ENCODE peak calls at places on chromosomes 6 and 20, in ten cellular contexts. One of them, this sample, is unnamed.

GRCh38 chr20:11686900-11687543 is 230.7 kb upstream of the BTBD3 start:
- DNase-seq in activated naive CD4-positive, alpha-beta T cell treated with Interleukin-2 at 50 U/mL for 16 hours: no peak
- DNase-seq in progenitor cell of endocrine pancreas: no peak
- DNase-seq in HFFc6: no peak
- DNase-seq in germinal center: no peak
- DNase-seq in activated CD8-positive, alpha-beta memory T cell treated with anti-CD3 and anti-CD28 coated beads, Interleukin-2, amount 50 U/mL, for 48 hours: no peak
- DNase-seq in effector CD4-positive, alpha-beta T cell: no peak
- DNase-seq in Peyer's patch: no peak
- DNase-seq in endodermal cell: peak
- DNase-seq in iris pigment epithelial cell: peak
- DNase-seq in this sample: no peak

GRCh38 chr6:126701799-126702198 is 361.9 kb downstream of the CENPW start:
- DNase-seq in activated naive CD4-positive, alpha-beta T cell treated with Interleukin-2 at 50 U/mL for 16 hours: no peak
- DNase-seq in progenitor cell of endocrine pancreas: no peak
- DNase-seq in HFFc6: no peak
- DNase-seq in germinal center: no peak
- DNase-seq in activated CD8-positive, alpha-beta memory T cell treated with anti-CD3 and anti-CD28 coated beads, Interleukin-2, amount 50 U/mL, for 48 hours: no peak
- DNase-seq in effector CD4-positive, alpha-beta T cell: no peak
- DNase-seq in Peyer's patch: no peak
- DNase-seq in endodermal cell: no peak
- DNase-seq in iris pigment epithelial cell: peak
- DNase-seq in this sample: no peak

GRCh38 chr6:88823998-88824397 is 139.4 kb downstream of the RNGTT start:
- DNase-seq in activated naive CD4-positive, alpha-beta T cell treated with Interleukin-2 at 50 U/mL for 16 hours: no peak
- DNase-seq in progenitor cell of endocrine pancreas: no peak
- DNase-seq in HFFc6: peak
- DNase-seq in germinal center: no peak
- DNase-seq in activated CD8-positive, alpha-beta memory T cell treated with anti-CD3 and anti-CD28 coated beads, Interleukin-2, amount 50 U/mL, for 48 hours: no peak
- DNase-seq in effector CD4-positive, alpha-beta T cell: no peak
- DNase-seq in Peyer's patch: no peak
- DNase-seq in endodermal cell: no peak
- DNase-seq in iris pigment epithelial cell: peak
- DNase-seq in this sample: no peak

GRCh38 chr6:13412639-13413465 is 74.5 kb downstream of the GFOD1 start:
- DNase-seq in activated naive CD4-positive, alpha-beta T cell treated with Interleukin-2 at 50 U/mL for 16 hours: no peak
- DNase-seq in progenitor cell of endocrine pancreas: no peak
- DNase-seq in HFFc6: no peak
- DNase-seq in germinal center: no peak
- DNase-seq in activated CD8-positive, alpha-beta memory T cell treated with anti-CD3 and anti-CD28 coated beads, Interleukin-2, amount 50 U/mL, for 48 hours: peak
- DNase-seq in effector CD4-positive, alpha-beta T cell: no peak
- DNase-seq in Peyer's patch: no peak
- DNase-seq in endodermal cell: no peak
- DNase-seq in iris pigment epithelial cell: no peak
- DNase-seq in this sample: no peak

GRCh38 chr6:81614292-81614691 is 138.2 kb downstream of the TENT5A start:
- DNase-seq in activated naive CD4-positive, alpha-beta T cell treated with Interleukin-2 at 50 U/mL for 16 hours: no peak
- DNase-seq in progenitor cell of endocrine pancreas: no peak
- DNase-seq in HFFc6: peak
- DNase-seq in germinal center: no peak
- DNase-seq in activated CD8-positive, alpha-beta memory T cell treated with anti-CD3 and anti-CD28 coated beads, Interleukin-2, amount 50 U/mL, for 48 hours: no peak
- DNase-seq in effector CD4-positive, alpha-beta T cell: no peak
- DNase-seq in Peyer's patch: no peak
- DNase-seq in endodermal cell: no peak
- DNase-seq in iris pigment epithelial cell: peak
- DNase-seq in this sample: no peak

GRCh38 chr6:20416567-20417345 is 15.1 kb downstream of the E2F3 start:
- DNase-seq in activated naive CD4-positive, alpha-beta T cell treated with Interleukin-2 at 50 U/mL for 16 hours: no peak
- DNase-seq in progenitor cell of endocrine pancreas: no peak
- DNase-seq in HFFc6: no peak
- DNase-seq in germinal center: no peak
- DNase-seq in activated CD8-positive, alpha-beta memory T cell treated with anti-CD3 and anti-CD28 coated beads, Interleukin-2, amount 50 U/mL, for 48 hours: no peak
- DNase-seq in effector CD4-positive, alpha-beta T cell: no peak
- DNase-seq in Peyer's patch: no peak
- DNase-seq in endodermal cell: no peak
- DNase-seq in iris pigment epithelial cell: peak
- DNase-seq in this sample: no peak

GRCh38 chr20:44615169-44615791 is 32.9 kb downstream of the PKIG start:
- DNase-seq in activated naive CD4-positive, alpha-beta T cell treated with Interleukin-2 at 50 U/mL for 16 hours: no peak
- DNase-seq in progenitor cell of endocrine pancreas: no peak
- DNase-seq in HFFc6: no peak
- DNase-seq in germinal center: no peak
- DNase-seq in activated CD8-positive, alpha-beta memory T cell treated with anti-CD3 and anti-CD28 coated beads, Interleukin-2, amount 50 U/mL, for 48 hours: no peak
- DNase-seq in effector CD4-positive, alpha-beta T cell: no peak
- DNase-seq in Peyer's patch: no peak
- DNase-seq in endodermal cell: peak
- DNase-seq in iris pigment epithelial cell: no peak
- DNase-seq in this sample: no peak

GRCh38 chr6:136738178-136739057 is 53.9 kb downstream of the MAP3K5 start:
- DNase-seq in activated naive CD4-positive, alpha-beta T cell treated with Interleukin-2 at 50 U/mL for 16 hours: no peak
- DNase-seq in progenitor cell of endocrine pancreas: no peak
- DNase-seq in HFFc6: peak
- DNase-seq in germinal center: no peak
- DNase-seq in activated CD8-positive, alpha-beta memory T cell treated with anti-CD3 and anti-CD28 coated beads, Interleukin-2, amount 50 U/mL, for 48 hours: no peak
- DNase-seq in effector CD4-positive, alpha-beta T cell: no peak
- DNase-seq in Peyer's patch: no peak
- DNase-seq in endodermal cell: no peak
- DNase-seq in iris pigment epithelial cell: peak
- DNase-seq in this sample: no peak

GRCh38 chr6:34161857-34162515 is 16.1 kb upstream of the GRM4 start:
- DNase-seq in activated naive CD4-positive, alpha-beta T cell treated with Interleukin-2 at 50 U/mL for 16 hours: no peak
- DNase-seq in progenitor cell of endocrine pancreas: no peak
- DNase-seq in HFFc6: no peak
- DNase-seq in germinal center: no peak
- DNase-seq in activated CD8-positive, alpha-beta memory T cell treated with anti-CD3 and anti-CD28 coated beads, Interleukin-2, amount 50 U/mL, for 48 hours: peak
- DNase-seq in effector CD4-positive, alpha-beta T cell: no peak
- DNase-seq in Peyer's patch: no peak
- DNase-seq in endodermal cell: no peak
- DNase-seq in iris pigment epithelial cell: no peak
- DNase-seq in this sample: no peak

GRCh38 chr6:747006-747405 is 54.1 kb upstream of the EXOC2 start:
- DNase-seq in activated naive CD4-positive, alpha-beta T cell treated with Interleukin-2 at 50 U/mL for 16 hours: no peak
- DNase-seq in progenitor cell of endocrine pancreas: no peak
- DNase-seq in HFFc6: no peak
- DNase-seq in germinal center: no peak
- DNase-seq in activated CD8-positive, alpha-beta memory T cell treated with anti-CD3 and anti-CD28 coated beads, Interleukin-2, amount 50 U/mL, for 48 hours: no peak
- DNase-seq in effector CD4-positive, alpha-beta T cell: no peak
- DNase-seq in Peyer's patch: no peak
- DNase-seq in endodermal cell: no peak
- DNase-seq in iris pigment epithelial cell: no peak
- DNase-seq in this sample: no peak

GRCh38 chr20:46546293-46546692 is 4.2 kb downstream of the OCSTAMP start:
- DNase-seq in activated naive CD4-positive, alpha-beta T cell treated with Interleukin-2 at 50 U/mL for 16 hours: no peak
- DNase-seq in progenitor cell of endocrine pancreas: no peak
- DNase-seq in HFFc6: no peak
- DNase-seq in germinal center: no peak
- DNase-seq in activated CD8-positive, alpha-beta memory T cell treated with anti-CD3 and anti-CD28 coated beads, Interleukin-2, amount 50 U/mL, for 48 hours: no peak
- DNase-seq in effector CD4-positive, alpha-beta T cell: no peak
- DNase-seq in Peyer's patch: no peak
- DNase-seq in endodermal cell: no peak
- DNase-seq in iris pigment epithelial cell: no peak
- DNase-seq in this sample: no peak

GRCh38 chr20:16308754-16309153 is 264.5 kb downstream of the KIF16B start:
- DNase-seq in activated naive CD4-positive, alpha-beta T cell treated with Interleukin-2 at 50 U/mL for 16 hours: no peak
- DNase-seq in progenitor cell of endocrine pancreas: no peak
- DNase-seq in HFFc6: no peak
- DNase-seq in germinal center: no peak
- DNase-seq in activated CD8-positive, alpha-beta memory T cell treated with anti-CD3 and anti-CD28 coated beads, Interleukin-2, amount 50 U/mL, for 48 hours: no peak
- DNase-seq in effector CD4-positive, alpha-beta T cell: no peak
- DNase-seq in Peyer's patch: no peak
- DNase-seq in endodermal cell: no peak
- DNase-seq in iris pigment epithelial cell: peak
- DNase-seq in this sample: no peak

GRCh38 chr6:125188594-125189203 is 35.1 kb downstream of the TPD52L1 start:
- DNase-seq in activated naive CD4-positive, alpha-beta T cell treated with Interleukin-2 at 50 U/mL for 16 hours: no peak
- DNase-seq in progenitor cell of endocrine pancreas: no peak
- DNase-seq in HFFc6: no peak
- DNase-seq in germinal center: no peak
- DNase-seq in activated CD8-positive, alpha-beta memory T cell treated with anti-CD3 and anti-CD28 coated beads, Interleukin-2, amount 50 U/mL, for 48 hours: no peak
- DNase-seq in effector CD4-positive, alpha-beta T cell: no peak
- DNase-seq in Peyer's patch: no peak
- DNase-seq in endodermal cell: no peak
- DNase-seq in iris pigment epithelial cell: no peak
- DNase-seq in this sample: no peak

GRCh38 chr6:54085047-54085446 is 26.2 kb upstream of the MLIP start:
- DNase-seq in activated naive CD4-positive, alpha-beta T cell treated with Interleukin-2 at 50 U/mL for 16 hours: no peak
- DNase-seq in progenitor cell of endocrine pancreas: no peak
- DNase-seq in HFFc6: no peak
- DNase-seq in germinal center: no peak
- DNase-seq in activated CD8-positive, alpha-beta memory T cell treated with anti-CD3 and anti-CD28 coated beads, Interleukin-2, amount 50 U/mL, for 48 hours: no peak
- DNase-seq in effector CD4-positive, alpha-beta T cell: no peak
- DNase-seq in Peyer's patch: no peak
- DNase-seq in endodermal cell: no peak
- DNase-seq in iris pigment epithelial cell: no peak
- DNase-seq in this sample: no peak

GRCh38 chr20:49074521-49074920 is 28.4 kb downstream of the CSE1L start:
- DNase-seq in activated naive CD4-positive, alpha-beta T cell treated with Interleukin-2 at 50 U/mL for 16 hours: no peak
- DNase-seq in progenitor cell of endocrine pancreas: no peak
- DNase-seq in HFFc6: no peak
- DNase-seq in germinal center: no peak
- DNase-seq in activated CD8-positive, alpha-beta memory T cell treated with anti-CD3 and anti-CD28 coated beads, Interleukin-2, amount 50 U/mL, for 48 hours: no peak
- DNase-seq in effector CD4-positive, alpha-beta T cell: no peak
- DNase-seq in Peyer's patch: no peak
- DNase-seq in endodermal cell: no peak
- DNase-seq in iris pigment epithelial cell: no peak
- DNase-seq in this sample: no peak

GRCh38 chr6:152573762-152574161 is 63.4 kb downstream of the SYNE1 start:
- DNase-seq in activated naive CD4-positive, alpha-beta T cell treated with Interleukin-2 at 50 U/mL for 16 hours: no peak
- DNase-seq in progenitor cell of endocrine pancreas: no peak
- DNase-seq in HFFc6: peak
- DNase-seq in germinal center: no peak
- DNase-seq in activated CD8-positive, alpha-beta memory T cell treated with anti-CD3 and anti-CD28 coated beads, Interleukin-2, amount 50 U/mL, for 48 hours: no peak
- DNase-seq in effector CD4-positive, alpha-beta T cell: no peak
- DNase-seq in Peyer's patch: no peak
- DNase-seq in endodermal cell: no peak
- DNase-seq in iris pigment epithelial cell: peak
- DNase-seq in this sample: no peak

This sample was measured in naive B cell.